ENCODE peak calls at places on chromosomes 2 and 18, in four cellular contexts. R, D, B and L are unnamed samples.

GRCh38 chr18:67586101-67586500 is 69.6 kb upstream of the DSEL start:
- DNase-seq in R (no peak), D (no peak), B (no peak), L (no peak)

GRCh38 chr2:211417544-211417943 is 861.1 kb downstream of the CPS1 start:
- DNase-seq in R (no peak), D (no peak), B (no peak), L (no peak)

GRCh38 chr18:45447364-45448265 is 167.7 kb upstream of the SLC14A2 start:
- DNase-seq in R (no peak), D (no peak), B (no peak), L (no peak)

GRCh38 chr18:2430191-2430590 is 141.1 kb downstream of the METTL4 start:
- DNase-seq in R (no peak), D (no peak), B (no peak), L (no peak)

GRCh38 chr18:32438173-32438572 is 32.5 kb downstream of the GAREM1 start:
- DNase-seq in R (no peak), D (no peak), B (no peak), L (no peak)

GRCh38 chr18:8045890-8046289 is 478.8 kb downstream of the PTPRM start:
- DNase-seq in R (no peak), D (no peak), B (no peak), L (no peak)

GRCh38 chr2:102033028-102033749 is 41.4 kb downstream of the IL1R2 start:
- DNase-seq in R (peak), D (no peak), B (peak), L (peak)

GRCh38 chr2:191499874-191500565 is 177.9 kb upstream of the NABP1 start:
- DNase-seq in R (peak), D (no peak), B (no peak), L (peak)

GRCh38 chr18:23591011-23591410 is 4.7 kb upstream of the NPC1 start:
- DNase-seq in R (peak), D (no peak), B (no peak), L (peak)

GRCh38 chr18:50286391-50287027 is 983 bp downstream of the CXXC1 start:
- DNase-seq in R (peak), D (no peak), B (no peak), L (peak)

GRCh38 chr2:173354073-173354600 is 535 bp upstream of the CDCA7 start:
- DNase-seq in R (no peak), D (peak), B (no peak), L (no peak)

GRCh38 chr2:30707304-30707903 is 99.8 kb downstream of the CAPN13 start:
- DNase-seq in R (no peak), D (no peak), B (no peak), L (no peak)

GRCh38 chr2:126586321-126586720 is 69.6 kb upstream of the GYPC start:
- DNase-seq in R (no peak), D (no peak), B (no peak), L (no peak)

GRCh38 chr2:159968282-159968900 is 94.0 kb downstream of the PLA2R1 start:
- DNase-seq in R (peak), D (peak), B (no peak), L (peak)

GRCh38 chr2:42101641-42102605 is 54.1 kb downstream of the PKDCC start:
- DNase-seq in R (peak), D (no peak), B (peak), L (peak)

GRCh38 chr2:240121675-240122074 is 14.4 kb downstream of the COPS9 start:
- DNase-seq in R (no peak), D (no peak), B (no peak), L (no peak)

GRCh38 chr2:38515155-38516074 is 87.3 kb downstream of the HNRNPLL start:
- DNase-seq in R (peak), D (no peak), B (no peak), L (no peak)

GRCh38 chr2:112772322-112772721 is 7.9 kb upstream of the CKAP2L start:
- DNase-seq in R (no peak), D (no peak), B (no peak), L (no peak)

GRCh38 chr18:59917422-59917821 is 17.6 kb downstream of the PMAIP1 start:
- DNase-seq in R (no peak), D (no peak), B (no peak), L (no peak)

GRCh38 chr2:102238039-102238756 is 51.4 kb downstream of the IL1RL2 start:
- DNase-seq in R (peak), D (no peak), B (no peak), L (peak)

GRCh38 chr2:854460-854859 is 96.2 kb upstream of the SNTG2 start:
- DNase-seq in R (peak), D (peak), B (no peak), L (no peak)

GRCh38 chr2:151782378-151783132 is 45.7 kb downstream of the ARL5A start:
- DNase-seq in R (no peak), D (no peak), B (no peak), L (no peak)

GRCh38 chr2:101516833-101517690 is 42.1 kb upstream of the RFX8 start:
- DNase-seq in R (peak), D (peak), B (no peak), L (peak)

DNA sequence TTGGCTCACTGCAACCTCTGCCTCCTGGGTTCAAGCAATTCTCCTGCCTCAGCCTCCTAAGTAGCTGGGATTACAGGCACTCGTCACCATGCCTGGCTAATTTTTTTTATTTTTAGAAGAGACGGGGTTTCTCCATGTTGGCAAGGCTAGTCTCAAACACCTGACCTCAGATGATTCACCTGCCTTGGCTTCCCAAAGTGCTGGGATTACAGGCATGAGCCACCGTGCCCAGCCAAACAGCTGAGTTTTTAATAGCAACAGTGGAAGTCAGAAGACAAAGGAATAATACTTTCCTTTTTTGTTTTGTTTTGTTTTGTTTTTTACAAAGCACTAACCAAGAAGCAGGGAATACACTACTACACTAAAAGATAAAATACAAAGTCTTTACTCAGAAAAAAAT is 16.9 kb downstream of the GPR75 start:
- DNase-seq in R (no peak), D (no peak), B (no peak), L (no peak)
- TF ChIP-seq CTCF in R (no peak), D (no peak), B (no peak), L (no peak)

GRCh38 chr2:8281950-8282857 is 399.7 kb upstream of the ID2 start:
- DNase-seq in R (no peak), D (no peak), B (no peak), L (no peak)

GRCh38 chr2:8278709-8279354 is 403.0 kb upstream of the ID2 start:
- DNase-seq in R (no peak), D (no peak), B (no peak), L (no peak)

GRCh38 chr2:8282858-8283252 is 399.0 kb upstream of the ID2 start:
- DNase-seq in R (no peak), D (no peak), B (no peak), L (no peak)

GRCh38 chr2:8279506-8279905 is 402.4 kb upstream of the ID2 start:
- DNase-seq in R (no peak), D (no peak), B (no peak), L (no peak)

GRCh38 chr2:8281234-8281633 is 400.6 kb upstream of the ID2 start:
- DNase-seq in R (no peak), D (no peak), B (no peak), L (no peak)
- H3K4me3 ChIP-seq in R (no peak), D (no peak), B (no peak), L (no peak)

GRCh38 chr2:217049376-217049775 is 189.5 kb upstream of the TNP1 start:
- DNase-seq in R (no peak), D (no peak), B (no peak), L (no peak)
- TF ChIP-seq CTCF in R (no peak), D (no peak), B (no peak), L (no peak)

DNA sequence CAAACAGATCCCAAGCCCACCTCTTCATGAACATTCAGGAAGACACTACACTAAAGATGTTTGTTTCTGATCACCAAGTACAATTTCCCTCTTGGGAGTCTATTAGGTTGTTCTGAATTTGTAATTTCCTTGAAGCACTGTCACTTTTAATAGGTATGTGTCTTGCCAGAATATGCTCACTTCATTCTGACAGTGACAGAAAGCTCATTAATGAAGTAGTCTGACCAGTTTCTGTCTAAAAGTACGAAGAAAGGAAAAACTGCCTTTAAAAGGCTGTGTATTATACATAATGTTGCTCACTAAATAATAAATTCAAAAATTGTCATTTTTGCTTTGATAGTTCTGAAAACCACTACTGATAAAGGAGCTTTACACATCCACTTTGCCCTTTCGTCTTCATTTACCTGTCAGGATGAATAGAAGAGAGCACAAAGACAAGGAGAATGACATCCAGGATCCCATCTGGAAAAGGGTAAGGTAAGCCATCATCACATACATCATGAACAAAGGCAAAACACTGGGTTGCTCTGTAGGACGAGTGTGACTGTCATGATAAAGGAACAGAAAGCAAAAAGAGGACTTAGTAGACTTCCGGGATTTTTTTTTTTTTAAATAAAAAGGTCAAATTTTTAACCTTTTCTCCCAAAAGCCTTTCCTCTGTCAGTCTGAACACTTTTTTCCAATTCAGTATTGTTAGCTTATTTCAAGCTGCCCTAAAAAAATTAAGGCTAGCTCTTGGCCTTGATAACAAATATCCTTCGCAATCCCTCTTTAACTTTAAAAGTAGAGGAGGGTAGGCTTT is 103.4 kb downstream of the METTL8 start:
- DNase-seq in R (no peak), D (no peak), B (no peak), L (no peak)
- H3K4me3 ChIP-seq in R (no peak), D (no peak), B (no peak), L (no peak)

GRCh38 chr18:56433919-56434318 is 204.5 kb downstream of the TXNL1 start:
- DNase-seq in R (no peak), D (no peak), B (no peak), L (no peak)
- TF ChIP-seq CTCF in R (no peak), D (no peak), B (no peak), L (no peak)